ENCODE peak calls at places on chromosomes 5 and 9, in seven cellular contexts. E, B, D, P, N, V and S are unnamed samples.

GRCh38 chr9:81605154-81605670 is 84.1 kb downstream of the TLE1 start:
- DNase-seq in E (no peak), B (no peak), D (no peak), P (no peak), V (no peak), N (no peak), S (no peak)

GRCh38 chr5:126139086-126139485 is 284.1 kb upstream of the GRAMD2B start:
- DNase-seq in E (no peak), B (no peak), N (no peak), D (no peak), P (no peak), V (no peak), S (no peak)

GRCh38 chr5:126358525-126358924 is 64.7 kb upstream of the GRAMD2B start:
- DNase-seq in B (no peak), P (no peak), V (no peak), D (peak), E (no peak), N (peak), S (no peak)

GRCh38 chr5:5721881-5722280 is 299.4 kb downstream of the ICE1 start:
- DNase-seq in P (no peak), E (no peak), V (no peak), N (no peak), D (no peak), B (no peak), S (no peak)

GRCh38 chr9:95890594-95890993 is 15.1 kb downstream of the ERCC6L2 start:
- DNase-seq in D (no peak), N (no peak), V (no peak), P (no peak), E (no peak), B (no peak), S (no peak)

GRCh38 chr5:99177796-99178195 is 249.0 kb upstream of the CHD1 start:
- DNase-seq in V (no peak), E (no peak), D (no peak), B (no peak), N (no peak), P (no peak), S (no peak)

GRCh38 chr9:127450170-127450830 is 906 bp downstream of the RPL12 start:
- DNase-seq in N (peak), P (no peak), E (no peak), B (peak), V (no peak), D (peak), S (no peak)

GRCh38 chr9:71758785-71759184 is 9.5 kb downstream of the CEMIP2 start:
- DNase-seq in N (no peak), B (peak), E (no peak), D (peak), P (no peak), V (no peak), S (no peak)

GRCh38 chr9:125626187-125626586 is 80.8 kb downstream of the MAPKAP1 start:
- DNase-seq in E (no peak), P (no peak), D (peak), N (peak), B (no peak), V (no peak), S (no peak)

GRCh38 chr9:133633681-133633990 is 2.5 kb upstream of the DBH start:
- DNase-seq in E (no peak), D (no peak), N (no peak), V (no peak), B (no peak), P (no peak), S (no peak)

GRCh38 chr9:108609227-108609894 is 246.4 kb downstream of the ACTL7B start:
- DNase-seq in N (no peak), D (no peak), B (no peak), E (no peak), P (no peak), V (no peak), S (no peak)

GRCh38 chr9:4859035-4859434 is 66.3 kb downstream of the RCL1 start:
- DNase-seq in V (no peak), D (no peak), E (no peak), B (no peak), P (no peak), N (no peak), S (no peak)

GRCh38 chr5:132257131-132258101 is at the start of gene PDLIM4:
- DNase-seq in D (no peak), N (no peak), V (peak), E (peak), P (no peak), B (no peak), S (peak)

GRCh38 chr5:163571755-163572154 is 66.3 kb downstream of the MAT2B start:
- DNase-seq in D (peak), B (no peak), N (peak), E (no peak), V (no peak), P (no peak), S (no peak)

GRCh38 chr9:14608521-14608920 is 84.7 kb downstream of the ZDHHC21 start:
- DNase-seq in D (no peak), V (no peak), E (no peak), P (no peak), B (no peak), N (no peak), S (no peak)

GRCh38 chr9:130149654-130150286 is 22.4 kb upstream of the NCS1 start:
- DNase-seq in E (peak), V (no peak), N (no peak), B (no peak), P (no peak), D (no peak), S (no peak)

GRCh38 chr9:93896093-93896492 is 59.1 kb downstream of the BARX1 start:
- DNase-seq in N (no peak), B (no peak), P (no peak), V (peak), E (no peak), D (no peak), S (no peak)

GRCh38 chr5:128913551-128913950 is 51.7 kb upstream of the SLC27A6 start:
- DNase-seq in N (no peak), E (no peak), V (no peak), P (no peak), B (no peak), D (no peak), S (no peak)

GRCh38 chr5:35884789-35885172 is 28.1 kb downstream of the IL7R start:
- DNase-seq in N (no peak), P (no peak), D (no peak), V (no peak), E (no peak), B (no peak), S (no peak)

GRCh38 chr9:122370869-122371467 is at the start of gene PTGS1:
- DNase-seq in B (no peak), N (no peak), P (no peak), D (peak), E (peak), V (peak), S (no peak)

GRCh38 chr9:136051568-136052432 is 43.3 kb downstream of the NACC2 start:
- DNase-seq in D (peak), V (peak), B (peak), P (peak), N (peak), E (peak), S (peak)

GRCh38 chr5:14946813-14947640 is 75.4 kb upstream of the ANKH start:
- DNase-seq in P (no peak), V (no peak), D (no peak), E (peak), B (peak), N (no peak), S (no peak)

GRCh38 chr9:100601216-100601615 is 23.3 kb downstream of the CAVIN4 start:
- DNase-seq in D (peak), N (peak), V (peak), B (peak), E (peak), P (no peak), S (no peak)

GRCh38 chr5:60843693-60844428 is at the start of gene ELOVL7:
- DNase-seq in D (peak), N (no peak), E (peak), V (peak), B (peak), P (no peak), S (peak)
- TF ChIP-seq CTCF in D (peak), N (peak), E (no peak), V (peak), B (peak), P (peak), S (peak)

GRCh38 chr5:73780297-73781080 is 154.5 kb downstream of the ARHGEF28 start:
- DNase-seq in P (no peak), D (no peak), V (no peak), E (no peak), B (no peak), N (peak), S (no peak)
- TF ChIP-seq CTCF in P (no peak), D (no peak), V (no peak), E (no peak), B (no peak), N (peak), S (no peak)

DNA sequence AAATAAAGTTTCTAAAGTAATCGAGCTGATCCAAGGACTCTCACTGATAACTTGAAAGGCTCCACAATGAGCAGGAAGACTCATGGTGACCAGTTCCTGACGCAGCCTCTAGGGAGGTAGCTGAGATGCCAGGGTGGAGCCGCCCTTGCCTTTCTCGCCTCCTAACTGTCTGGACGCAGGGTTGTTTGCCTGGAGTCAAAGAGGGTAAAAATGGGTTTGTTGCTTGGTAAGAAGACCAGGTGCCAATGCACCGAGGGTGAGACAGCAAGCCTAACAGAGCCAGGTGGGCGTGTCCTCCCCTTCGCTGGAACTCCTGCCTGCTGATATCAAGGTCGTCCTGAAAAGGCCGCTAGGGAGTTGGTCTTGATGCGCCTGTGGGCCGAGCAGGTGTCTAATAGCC is 48.6 kb upstream of the FCN1 start:
- DNase-seq in V (no peak), N (no peak), E (no peak), B (no peak), D (no peak), P (no peak), S (no peak)
- TF ChIP-seq CTCF in V (no peak), N (no peak), E (no peak), B (no peak), D (no peak), P (no peak), S (no peak)

GRCh38 chr5:93874491-93874890 is 133.1 kb upstream of the POU5F2 start:
- DNase-seq in N (no peak), B (no peak), D (peak), P (no peak), V (no peak), E (no peak), S (no peak)

GRCh38 chr5:93874080-93874479 is 132.7 kb upstream of the POU5F2 start:
- DNase-seq in N (peak), B (no peak), V (no peak), D (peak), E (peak), P (no peak), S (no peak)

GRCh38 chr5:93870649-93871048 is 129.2 kb upstream of the POU5F2 start:
- DNase-seq in N (no peak), D (no peak), B (no peak), P (no peak), V (no peak), E (no peak), S (no peak)

GRCh38 chr5:93873211-93873736 is 131.9 kb upstream of the POU5F2 start:
- DNase-seq in D (no peak), V (no peak), P (no peak), B (no peak), E (no peak), N (no peak), S (no peak)

DNA sequence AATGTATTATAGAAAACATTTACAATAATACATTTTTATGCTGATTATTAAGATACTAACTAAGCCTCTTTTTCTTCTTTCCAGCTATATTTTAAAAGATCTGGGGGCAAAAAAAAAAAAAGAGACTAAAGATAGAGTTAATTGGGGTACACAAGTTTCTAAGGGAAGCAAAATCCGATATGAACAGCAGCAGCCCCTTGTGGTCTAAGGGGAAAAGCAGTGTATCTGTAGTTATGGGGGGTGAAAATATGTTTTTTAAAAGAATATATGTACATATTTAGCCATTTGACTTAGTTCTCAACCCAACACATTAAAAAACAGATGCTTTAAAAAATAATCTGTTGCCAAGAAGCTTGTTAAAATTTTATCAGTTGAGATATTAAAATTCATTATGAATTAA is 134.3 kb upstream of the POU5F2 start:
- DNase-seq in N (no peak), D (no peak), E (no peak), V (no peak), B (no peak), P (no peak), S (no peak)
- TF ChIP-seq CTCF in N (peak), D (peak), E (peak), V (no peak), B (no peak), P (no peak), S (peak)

GRCh38 chr9:32581512-32582143 is 8.7 kb upstream of the NDUFB6 start:
- DNase-seq in E (peak), B (peak), V (peak), N (peak), D (peak), P (no peak), S (no peak)
- TF ChIP-seq CTCF in E (peak), B (peak), V (peak), N (peak), D (peak), P (peak), S (peak)

DNA sequence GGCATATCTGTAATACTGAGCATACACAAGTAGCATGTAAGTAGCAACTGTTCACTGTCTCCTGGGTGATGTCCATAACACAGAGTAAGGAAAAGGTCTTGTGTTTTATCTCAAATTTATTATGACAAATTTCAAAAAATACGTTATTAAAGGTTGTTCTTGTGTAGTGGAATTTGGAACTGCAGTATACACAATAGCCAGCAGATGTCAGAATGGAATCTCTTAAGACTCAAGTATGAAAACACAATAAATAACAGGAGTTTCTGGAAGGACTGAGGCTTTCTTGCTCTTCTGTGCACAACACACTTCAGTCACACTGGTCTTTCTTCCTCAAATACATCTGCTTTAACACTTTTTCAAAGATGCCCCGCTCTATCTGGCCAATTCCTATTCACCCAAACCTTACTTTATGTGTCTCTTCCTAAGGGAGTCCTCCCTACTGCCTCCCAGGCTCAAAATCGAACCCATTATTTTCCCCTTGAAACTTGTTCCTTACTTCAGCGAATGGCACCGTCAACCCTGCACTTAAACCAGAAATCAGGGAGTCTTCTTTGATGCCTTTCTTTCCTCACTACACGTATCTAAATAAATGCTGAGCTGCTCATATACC is 6.5 kb upstream of the FBXO10 start:
- DNase-seq in B (peak), V (no peak), N (peak), E (peak), P (no peak), D (peak), S (no peak)
- TF ChIP-seq CTCF in B (peak), V (peak), N (peak), E (peak), P (peak), D (peak), S (peak)

GRCh38 chr5:33530963-33531298 is 90.2 kb downstream of the TARS1 start:
- DNase-seq in V (no peak), N (no peak), D (no peak), P (no peak), E (peak), B (no peak), S (no peak)

GRCh38 chr5:33526755-33527154 is 86.0 kb downstream of the TARS1 start:
- DNase-seq in E (no peak), B (no peak), P (no peak), N (no peak), D (no peak), V (no peak), S (no peak)

GRCh38 chr5:33531796-33532195 is 91.0 kb downstream of the TARS1 start:
- DNase-seq in B (no peak), N (no peak), E (no peak), D (no peak), P (no peak), V (no peak), S (no peak)

GRCh38 chr5:33527696-33528095 is 86.9 kb downstream of the TARS1 start:
- DNase-seq in P (no peak), B (no peak), E (no peak), D (no peak), V (no peak), N (no peak), S (no peak)

GRCh38 chr5:33530183-33530962 is 89.6 kb downstream of the TARS1 start:
- DNase-seq in B (no peak), N (no peak), V (no peak), D (no peak), P (no peak), E (peak), S (no peak)
- TF ChIP-seq CTCF in B (no peak), N (peak), V (no peak), D (no peak), P (no peak), E (peak), S (no peak)

GRCh38 chr5:146331257-146331822 is 7.3 kb upstream of the POU4F3 start:
- DNase-seq in D (no peak), N (no peak), P (no peak), B (no peak), E (peak), V (no peak), S (no peak)
- TF ChIP-seq CTCF in D (no peak), N (no peak), P (no peak), B (no peak), E (no peak), V (no peak), S (no peak)

GRCh38 chr9:23784962-23785361 is 41.1 kb downstream of the ELAVL2 start:
- DNase-seq in D (no peak), E (no peak), P (no peak), V (no peak), N (no peak), B (no peak), S (no peak)
- TF ChIP-seq CTCF in D (no peak), E (peak), P (no peak), V (no peak), N (no peak), B (no peak), S (no peak)

GRCh38 chr5:178461426-178461730 is 128.8 kb downstream of the COL23A1 start:
- DNase-seq in B (no peak), D (no peak), V (no peak), E (no peak), P (no peak), N (no peak), S (no peak)
- TF ChIP-seq CTCF in B (no peak), D (no peak), V (no peak), E (no peak), P (no peak), N (peak), S (no peak)